ENCODE peak calls at places on chromosomes 1 and 21, in six cellular contexts. T is trophoblast cell, O is H9, E is IMR-90, G is mesenchymal stem cell, J is H1. F is an unnamed sample.

GRCh38 chr1:235075955-235076308 is 52.7 kb downstream of the TOMM20 start:
- DNase-seq in T (no peak), O (no peak), E (no peak), G (no peak), J (no peak), F (no peak)

GRCh38 chr1:117615474-117615873 is 9.6 kb downstream of the TENT5C start:
- DNase-seq in T (no peak), O (no peak), E (no peak), G (no peak), J (no peak), F (no peak)

GRCh38 chr1:183327429-183328290 is 90.5 kb downstream of the NMNAT2 start:
- DNase-seq in T (peak), O (no peak), E (no peak), G (no peak), J (no peak), F (no peak)

GRCh38 chr1:224505454-224506093 is 71.0 kb upstream of the WDR26 start:
- DNase-seq in T (no peak), O (no peak), E (no peak), G (no peak), J (no peak), F (no peak)

GRCh38 chr21:28554660-28555475 is 437.8 kb downstream of the LTN1 start:
- DNase-seq in T (no peak), O (peak), E (peak), G (peak), J (peak), F (no peak)

GRCh38 chr1:210536263-210536961 is 207.7 kb downstream of the HHAT start:
- DNase-seq in T (peak), O (no peak), E (no peak), G (no peak), J (no peak), F (peak)

GRCh38 chr1:44526295-44527073 is 121.4 kb downstream of the RNF220 start:
- DNase-seq in T (no peak), O (no peak), E (no peak), G (no peak), J (no peak), F (no peak)

GRCh38 chr1:114750780-114751179 is 7.0 kb downstream of the CSDE1 start:
- DNase-seq in T (no peak), O (no peak), E (no peak), G (no peak), J (no peak), F (no peak)

GRCh38 chr1:1395166-1395565 is 4.0 kb downstream of the CCNL2 start:
- DNase-seq in T (no peak), O (no peak), E (no peak), G (no peak), J (no peak), F (no peak)

GRCh38 chr1:151251656-151252470 is 2.7 kb upstream of the PSMD4 start:
- DNase-seq in T (peak), O (peak), E (peak), G (peak), J (peak), F (peak)

GRCh38 chr1:75133754-75134655 is at the start of gene LHX8:
- DNase-seq in T (peak), O (peak), E (no peak), G (peak), J (peak), F (peak)

GRCh38 chr1:21042920-21043605 is 133.6 kb downstream of the EIF4G3 start:
- DNase-seq in T (no peak), O (no peak), E (peak), G (no peak), J (no peak), F (no peak)

GRCh38 chr1:99122039-99122438 is 117.4 kb upstream of the PLPPR5 start:
- DNase-seq in T (peak), O (no peak), E (no peak), G (no peak), J (no peak), F (no peak)

GRCh38 chr21:34874689-34875513 is 174.2 kb downstream of the RUNX1 start:
- DNase-seq in T (no peak), O (no peak), E (no peak), G (peak), J (no peak), F (no peak)
- H3K14ac ChIP-seq in T (no peak), O (no peak), E (peak), G (no peak), J (no peak), F (peak)

GRCh38 chr1:15758537-15758936 is at the start of gene FBLIM1:
- DNase-seq in T (no peak), O (peak), E (no peak), G (no peak), J (peak), F (no peak)

GRCh38 chr1:15757016-15757543 is 1.5 kb upstream of the FBLIM1 start:
- DNase-seq in T (no peak), O (no peak), E (no peak), G (no peak), J (no peak), F (no peak)

GRCh38 chr1:15760520-15761211 is 2.1 kb downstream of the FBLIM1 start:
- DNase-seq in T (peak), O (peak), E (peak), G (peak), J (no peak), F (no peak)

GRCh38 chr1:15757575-15758401 is 807 bp upstream of the FBLIM1 start:
- DNase-seq in T (peak), O (peak), E (peak), G (peak), J (peak), F (no peak)

DNA sequence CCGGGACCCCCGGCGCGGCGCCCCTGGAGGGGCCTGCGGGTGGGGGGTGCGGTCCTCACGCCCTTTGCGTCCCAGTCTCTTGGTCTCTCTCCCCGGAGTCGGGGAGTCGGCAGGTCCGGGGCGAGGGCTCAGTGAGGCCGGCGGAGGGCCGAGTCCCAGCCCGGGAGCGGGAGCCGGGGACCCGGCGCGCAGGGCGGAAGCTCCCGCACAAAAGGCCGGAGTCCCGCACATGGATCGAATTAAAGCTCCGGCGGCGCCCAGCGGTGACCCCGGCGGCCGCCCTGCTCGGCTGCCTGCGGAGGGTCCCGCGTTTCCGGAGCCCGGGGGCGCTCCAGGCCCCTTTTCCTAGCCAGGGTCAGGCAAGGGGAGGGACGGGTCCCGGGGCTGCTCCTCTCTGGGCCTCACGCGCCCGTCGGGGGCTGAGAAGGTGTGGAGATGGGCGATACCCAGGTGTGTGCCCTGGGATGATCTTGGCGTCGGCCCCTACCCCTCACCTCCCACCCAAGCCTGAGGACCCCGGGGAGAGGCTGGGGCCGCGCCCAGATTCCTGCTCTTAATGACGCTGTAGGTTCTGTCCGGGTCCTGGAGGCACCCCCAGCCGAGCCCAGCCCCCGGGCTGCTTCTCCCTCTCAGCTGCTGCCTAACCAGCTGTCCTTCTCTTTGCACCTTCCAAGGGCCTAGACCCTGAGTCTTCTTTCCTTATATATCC is 512 bp downstream of the FBLIM1 start:
- DNase-seq in T (peak), O (no peak), E (no peak), G (peak), J (peak), F (no peak)
- H3K23ac ChIP-seq in T (no peak), O (no peak), E (peak), G (peak), J (no peak), F (peak)

GRCh38 chr1:55057956-55058298 is 18.6 kb downstream of the PCSK9 start:
- DNase-seq in T (no peak), O (no peak), E (no peak), G (no peak), J (no peak), F (no peak)
- H3K14ac ChIP-seq in T (no peak), O (no peak), E (no peak), G (no peak), J (no peak), F (no peak)

GRCh38 chr1:64743954-64744491 is 852 bp upstream of the RAVER2 start:
- DNase-seq in T (no peak), O (no peak), E (no peak), G (no peak), J (no peak), F (no peak)

GRCh38 chr1:64745986-64746940 is 1.4 kb downstream of the RAVER2 start:
- DNase-seq in T (no peak), O (no peak), E (peak), G (no peak), J (no peak), F (no peak)

GRCh38 chr1:64744492-64745180 is at the start of gene RAVER2:
- DNase-seq in T (peak), O (peak), E (peak), G (peak), J (peak), F (peak)

GRCh38 chr1:64748222-64748621 is 3.3 kb downstream of the RAVER2 start:
- DNase-seq in T (no peak), O (no peak), E (no peak), G (no peak), J (no peak), F (no peak)

GRCh38 chr1:64745181-64745985 is 508 bp downstream of the RAVER2 start:
- DNase-seq in T (peak), O (peak), E (no peak), G (peak), J (peak), F (peak)
- H3K23ac ChIP-seq in T (no peak), O (no peak), E (no peak), G (no peak), J (no peak), F (peak)

GRCh38 chr1:71835442-71835813 is 446.9 kb downstream of the NEGR1 start:
- DNase-seq in T (no peak), O (no peak), E (no peak), G (no peak), J (no peak), F (no peak)

GRCh38 chr1:71839876-71840275 is 442.5 kb downstream of the NEGR1 start:
- DNase-seq in T (no peak), O (no peak), E (no peak), G (no peak), J (no peak), F (no peak)

GRCh38 chr1:71836899-71837298 is 445.4 kb downstream of the NEGR1 start:
- DNase-seq in T (no peak), O (no peak), E (no peak), G (no peak), J (no peak), F (no peak)

GRCh38 chr1:71829346-71829745 is 453.0 kb downstream of the NEGR1 start:
- DNase-seq in T (no peak), O (no peak), E (no peak), G (no peak), J (no peak), F (no peak)

GRCh38 chr1:71834570-71835441 is 447.5 kb downstream of the NEGR1 start:
- DNase-seq in T (no peak), O (no peak), E (peak), G (no peak), J (no peak), F (no peak)
- H3K14ac ChIP-seq in T (no peak), O (no peak), E (no peak), G (no peak), J (no peak), F (no peak)

GRCh38 chr1:220044683-220045355 is 1.5 kb downstream of the EPRS1 start:
- DNase-seq in T (peak), O (no peak), E (no peak), G (peak), J (no peak), F (no peak)

GRCh38 chr1:220045356-220046051 is 801 bp downstream of the EPRS1 start:
- DNase-seq in T (peak), O (no peak), E (no peak), G (no peak), J (no peak), F (no peak)

GRCh38 chr1:220043646-220044045 is 2.7 kb downstream of the EPRS1 start:
- DNase-seq in T (no peak), O (no peak), E (no peak), G (no peak), J (no peak), F (no peak)

DNA sequence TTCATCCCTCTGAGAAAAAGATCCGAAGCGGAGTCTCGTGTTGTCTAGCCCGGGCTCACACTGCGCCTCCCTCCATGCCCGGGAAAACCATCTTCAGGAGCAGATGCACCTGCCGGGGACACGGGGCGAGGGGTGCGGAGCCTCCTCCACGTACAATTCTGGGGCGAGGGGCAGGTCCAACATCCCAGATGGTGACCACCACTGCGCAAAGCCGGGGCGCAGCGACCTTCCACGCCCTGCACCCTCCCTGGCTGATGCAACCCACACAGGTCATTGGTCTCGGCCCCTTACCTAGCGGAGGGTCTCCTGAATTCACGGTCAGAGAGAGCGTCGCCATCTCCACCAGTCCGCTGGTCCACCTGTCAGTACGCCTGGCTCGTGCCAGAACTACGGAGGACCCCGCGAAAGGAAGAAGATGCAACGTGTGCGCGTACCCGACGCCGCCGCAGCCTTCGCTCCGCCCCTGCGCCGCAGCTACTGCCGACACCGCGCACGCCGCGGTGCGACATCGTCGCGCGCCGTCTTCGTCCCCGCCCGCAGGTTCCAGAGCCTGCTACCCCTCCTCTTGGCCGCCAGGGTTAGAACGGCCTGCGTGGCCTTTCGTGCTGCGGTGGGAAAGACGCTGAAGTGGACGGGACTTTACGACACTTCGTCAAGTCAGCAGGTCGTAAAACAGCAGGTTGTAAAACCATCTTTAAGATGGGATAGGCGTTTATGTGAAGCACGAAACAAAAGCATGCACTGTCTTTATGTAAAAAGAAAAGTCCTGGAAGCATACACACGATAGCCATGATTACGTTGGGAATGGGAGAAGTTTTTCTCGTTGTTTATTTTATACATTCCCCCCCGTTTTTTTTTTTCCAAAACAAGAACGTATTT is at the start of gene EPRS1:
- DNase-seq in T (peak), O (peak), E (peak), G (peak), J (peak), F (peak)
- H3K23ac ChIP-seq in T (no peak), O (no peak), E (peak), G (no peak), J (no peak), F (peak)

DNA sequence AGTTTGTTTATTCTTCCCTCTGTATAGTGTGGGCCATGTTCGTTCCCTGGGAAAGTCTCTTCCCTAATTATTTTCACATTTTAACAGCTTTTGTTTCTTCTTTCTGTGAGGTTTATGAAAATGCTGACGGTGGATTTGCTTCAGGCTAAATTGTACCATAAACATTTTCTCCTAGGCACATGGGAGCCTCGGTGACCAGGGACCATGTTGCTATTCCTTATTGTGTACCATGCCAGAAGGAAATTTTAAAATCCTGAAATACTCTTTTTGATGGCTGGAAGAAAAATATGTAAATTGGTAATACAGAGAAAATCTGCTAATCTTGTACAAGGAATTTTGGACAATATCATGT is 230.1 kb upstream of the JUN start:
- DNase-seq in T (peak), O (no peak), E (no peak), G (no peak), J (no peak), F (no peak)
- H3K14ac ChIP-seq in T (no peak), O (no peak), E (peak), G (no peak), J (no peak), F (no peak)

GRCh38 chr1:200916152-200916551 is 21.5 kb downstream of the INAVA start:
- DNase-seq in T (no peak), O (peak), E (no peak), G (no peak), J (peak), F (no peak)
- H3K23ac ChIP-seq in T (no peak), O (no peak), E (no peak), G (no peak), J (no peak), F (peak)

GRCh38 chr1:203610061-203610460 is 16.6 kb upstream of the ATP2B4 start:
- DNase-seq in T (no peak), O (no peak), E (no peak), G (no peak), J (no peak), F (no peak)
- H3K14ac ChIP-seq in T (no peak), O (no peak), E (peak), G (no peak), J (no peak), F (no peak)

F was measured in neuronal stem cell.